ENCODE peak calls at places on chromosomes 1 and 21, in eight cellular contexts. H is RWPE2, T is IMR-90, M is MM.1S, Q is GM06990, F is astrocyte of the cerebellum, Z is brain microvascular endothelial cell, J is AG09309. B is an unnamed sample.

GRCh38 chr1:209988706-209989105 is 50.7 kb downstream of the SYT14 start:
- DNase-seq in H (no peak), T (no peak), M (no peak), Q (no peak), F (no peak), Z (no peak), J (no peak), B (peak)

GRCh38 chr1:61337981-61338848 is 255.9 kb downstream of the NFIA start:
- DNase-seq in H (peak), T (peak), M (no peak), Q (no peak), F (peak), Z (peak), J (peak), B (peak)

GRCh38 chr1:179706339-179706941 is 36.7 kb upstream of the FAM163A start:
- DNase-seq in H (no peak), T (peak), M (peak), Q (peak), F (peak), Z (peak), J (peak), B (peak)

GRCh38 chr1:229456016-229456415 is 22.1 kb upstream of the ACTA1 start:
- DNase-seq in H (no peak), T (no peak), M (no peak), Q (no peak), F (no peak), Z (no peak), J (no peak), B (peak)

GRCh38 chr1:109768700-109769325 is 5.1 kb upstream of the EPS8L3 start:
- DNase-seq in H (peak), T (no peak), M (no peak), Q (no peak), F (no peak), Z (no peak), J (no peak), B (no peak)

GRCh38 chr1:23634840-23635642 is 56.6 kb upstream of the RPL11 start:
- DNase-seq in H (no peak), T (peak), M (peak), Q (peak), F (peak), Z (peak), J (peak), B (peak)

GRCh38 chr1:94396356-94396755 is 21.8 kb upstream of the ABCD3 start:
- DNase-seq in H (no peak), T (no peak), M (no peak), Q (no peak), F (no peak), Z (no peak), J (no peak), B (no peak)

GRCh38 chr1:177287996-177288395 is 117.2 kb downstream of the BRINP2 start:
- DNase-seq in H (no peak), T (peak), M (no peak), Q (no peak), F (no peak), Z (no peak), J (no peak), B (no peak)

GRCh38 chr1:182574156-182574555 is 14.9 kb downstream of the RNASEL start:
- DNase-seq in H (no peak), T (no peak), M (no peak), Q (no peak), F (no peak), Z (no peak), J (no peak), B (no peak)

GRCh38 chr1:11653616-11654570 is at the start of gene FBXO2:
- DNase-seq in H (no peak), T (no peak), M (no peak), Q (no peak), F (no peak), Z (no peak), J (no peak), B (peak)

GRCh38 chr1:228152918-228153258 is 3.2 kb downstream of the GJC2 start:
- DNase-seq in H (peak), T (no peak), M (no peak), Q (no peak), F (no peak), Z (no peak), J (no peak), B (no peak)

GRCh38 chr1:53046930-53047329 is 15.1 kb upstream of the PODN start:
- DNase-seq in H (no peak), T (peak), M (no peak), Q (no peak), F (peak), Z (peak), J (no peak), B (no peak)

GRCh38 chr1:40383488-40384412 is 10.2 kb downstream of the SMAP2 start:
- DNase-seq in H (no peak), T (peak), M (no peak), Q (no peak), F (no peak), Z (no peak), J (no peak), B (peak)

GRCh38 chr1:85328713-85329376 is 52.4 kb upstream of the BCL10 start:
- DNase-seq in H (peak), T (peak), M (no peak), Q (no peak), F (peak), Z (peak), J (peak), B (peak)

DNA sequence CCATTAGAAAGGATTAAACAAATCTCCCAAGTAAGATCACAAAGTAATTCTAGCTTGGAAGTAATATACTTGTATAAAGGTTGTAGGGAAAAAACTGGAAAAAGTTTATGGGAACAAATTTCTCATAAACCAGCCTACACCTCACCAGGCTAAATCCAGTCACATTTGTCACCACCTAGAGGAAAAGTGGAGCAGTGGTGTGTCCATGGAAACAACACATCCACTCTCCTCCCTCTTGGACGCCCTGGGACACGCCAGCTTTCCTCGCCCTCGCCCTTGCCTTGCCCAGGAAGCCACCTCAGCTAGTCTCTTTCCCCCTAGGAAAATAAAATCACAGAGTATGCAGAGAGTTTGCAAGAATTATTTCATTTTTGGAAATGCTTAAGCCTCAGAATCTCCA is 2.2 kb downstream of the PALMD start:
- DNase-seq in H (no peak), T (no peak), M (no peak), Q (no peak), F (no peak), Z (no peak), J (no peak), B (peak)
- H3K4me3 ChIP-seq in H (no peak), T (no peak), M (no peak), Q (no peak), F (no peak), Z (no peak), J (no peak), B (peak)

GRCh38 chr1:26690576-26691031 is 5.2 kb upstream of the ARID1A start:
- DNase-seq in H (no peak), T (no peak), M (no peak), Q (no peak), F (no peak), Z (no peak), J (no peak), B (no peak)

GRCh38 chr1:26694185-26694572 is 1.6 kb upstream of the ARID1A start:
- DNase-seq in H (no peak), T (no peak), M (no peak), Q (no peak), F (no peak), Z (no peak), J (no peak), B (no peak)

GRCh38 chr1:26692793-26693490 is 2.9 kb upstream of the ARID1A start:
- DNase-seq in H (peak), T (peak), M (peak), Q (peak), F (peak), Z (peak), J (peak), B (peak)

GRCh38 chr1:26693557-26694184 is 2.1 kb upstream of the ARID1A start:
- DNase-seq in H (no peak), T (no peak), M (no peak), Q (no peak), F (no peak), Z (no peak), J (no peak), B (no peak)

GRCh38 chr1:26692211-26692792 is 3.5 kb upstream of the ARID1A start:
- DNase-seq in H (peak), T (peak), M (peak), Q (peak), F (peak), Z (peak), J (peak), B (peak)
- TF ChIP-seq CTCF in H (peak), T (peak), M (peak), Q (peak), F (peak), Z (peak), J (peak), B (peak)

GRCh38 chr1:241846862-241847539 is 1.0 kb upstream of the EXO1 start:
- DNase-seq in H (no peak), T (no peak), M (no peak), Q (no peak), F (no peak), Z (no peak), J (no peak), B (no peak)

GRCh38 chr1:241847796-241848668 is at the start of gene EXO1:
- DNase-seq in H (peak), T (peak), M (peak), Q (peak), F (peak), Z (peak), J (peak), B (peak)

GRCh38 chr1:241847540-241847795 is 536 bp upstream of the EXO1 start:
- DNase-seq in H (no peak), T (no peak), M (no peak), Q (no peak), F (no peak), Z (no peak), J (no peak), B (no peak)

GRCh38 chr1:241848680-241849344 is 808 bp downstream of the EXO1 start:
- DNase-seq in H (no peak), T (no peak), M (no peak), Q (no peak), F (no peak), Z (no peak), J (no peak), B (no peak)

DNA sequence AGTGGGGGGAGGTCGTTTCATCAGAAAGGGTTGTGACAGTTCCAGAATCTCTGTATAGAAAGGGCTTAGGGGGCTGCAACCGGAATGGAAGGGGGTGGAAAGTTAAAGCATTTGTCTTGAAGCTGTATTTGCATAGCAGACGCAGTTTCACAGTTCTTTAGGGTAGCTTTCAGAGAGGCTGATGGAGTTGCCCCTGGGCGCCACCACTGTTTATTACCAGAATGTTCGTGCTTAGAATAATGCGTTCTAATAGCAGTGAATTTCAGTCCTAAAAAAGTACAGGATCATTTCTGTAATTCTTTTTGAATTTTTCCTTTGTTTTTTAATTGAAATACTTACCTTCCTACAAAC is 1.3 kb downstream of the EXO1 start:
- DNase-seq in H (no peak), T (no peak), M (peak), Q (no peak), F (no peak), Z (no peak), J (no peak), B (no peak)
- H3K4me3 ChIP-seq in H (peak), T (peak), M (peak), Q (peak), F (peak), Z (peak), J (no peak), B (no peak)

GRCh38 chr21:33892853-33893252 is 22.8 kb downstream of the ATP5PO start:
- DNase-seq in H (no peak), T (no peak), M (no peak), Q (no peak), F (no peak), Z (no peak), J (no peak), B (no peak)
- TF ChIP-seq CTCF in H (peak), T (no peak), M (no peak), Q (no peak), F (no peak), Z (peak), J (no peak), B (no peak)

GRCh38 chr1:34874581-34874980 is 15.0 kb upstream of the SMIM12 start:
- DNase-seq in H (no peak), T (no peak), M (no peak), Q (no peak), F (no peak), Z (no peak), J (no peak), B (no peak)
- H3K4me3 ChIP-seq in H (no peak), T (no peak), M (no peak), Q (no peak), F (no peak), Z (no peak), J (no peak), B (no peak)

DNA sequence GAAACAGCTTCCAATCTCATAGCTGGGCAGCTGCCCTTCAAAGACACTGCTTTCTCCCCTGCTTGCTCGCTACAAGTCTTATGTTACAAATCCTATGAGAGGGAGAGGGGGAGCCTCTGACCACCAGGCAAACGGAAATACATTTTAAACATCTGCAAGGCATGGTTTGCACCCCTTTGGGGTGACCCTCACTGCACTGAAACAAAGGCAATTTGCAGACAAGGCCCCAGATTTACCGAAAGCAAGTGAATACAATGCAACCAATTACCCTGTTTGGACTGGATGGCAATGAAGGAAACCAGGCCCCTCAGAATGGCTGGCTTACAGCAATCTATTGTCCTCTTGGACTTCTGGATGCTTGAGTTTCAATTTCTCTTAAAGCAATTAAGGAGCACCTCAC is 11.8 kb upstream of the ATP13A2 start:
- DNase-seq in H (no peak), T (no peak), M (no peak), Q (no peak), F (no peak), Z (no peak), J (no peak), B (no peak)
- TF ChIP-seq CTCF in H (no peak), T (no peak), M (no peak), Q (no peak), F (no peak), Z (no peak), J (no peak), B (no peak)

GRCh38 chr1:169110265-169110664 is 3.8 kb downstream of the ATP1B1 start:
- DNase-seq in H (no peak), T (no peak), M (no peak), Q (no peak), F (no peak), Z (no peak), J (no peak), B (no peak)
- H3K4me3 ChIP-seq in H (no peak), T (no peak), M (no peak), Q (peak), F (peak), Z (peak), J (no peak), B (peak)

DNA sequence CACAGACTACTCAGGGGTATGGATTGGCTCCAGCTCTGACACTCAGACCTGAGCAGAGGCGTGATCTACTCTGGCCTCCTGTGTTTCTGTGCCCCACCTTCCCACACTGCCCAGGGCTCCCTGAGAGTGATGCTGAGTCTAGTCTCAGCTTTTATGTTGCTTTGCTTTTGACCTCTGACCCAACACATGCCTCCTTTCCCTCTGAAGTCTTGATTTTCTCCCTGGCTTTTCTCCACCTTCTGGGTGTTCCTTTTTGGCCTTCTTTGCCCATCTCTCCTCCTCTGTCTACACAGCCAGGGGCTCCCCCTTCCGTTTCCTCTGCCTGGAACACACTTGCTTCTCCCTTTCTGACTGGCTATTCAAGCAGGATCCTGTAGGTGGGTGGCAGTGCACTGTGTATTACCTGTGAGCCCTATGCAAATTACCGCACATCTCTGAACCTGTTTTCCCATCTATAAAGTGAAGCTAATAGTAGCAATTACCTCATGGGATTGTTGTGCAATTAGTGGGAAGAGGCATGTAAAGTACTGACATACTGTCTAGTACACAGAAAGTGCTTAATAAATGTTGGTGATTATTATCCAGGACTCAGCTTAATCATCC is 13.7 kb upstream of the MEX3A start:
- DNase-seq in H (no peak), T (no peak), M (no peak), Q (no peak), F (no peak), Z (no peak), J (no peak), B (peak)
- TF ChIP-seq CTCF in H (no peak), T (no peak), M (no peak), Q (no peak), F (no peak), Z (no peak), J (no peak), B (no peak)

GRCh38 chr1:9242338-9242969 is 7.9 kb downstream of the H6PD start:
- DNase-seq in H (no peak), T (no peak), M (no peak), Q (no peak), F (no peak), Z (no peak), J (no peak), B (no peak)
- H3K4me3 ChIP-seq in H (no peak), T (no peak), M (no peak), Q (no peak), F (no peak), Z (no peak), J (no peak), B (no peak)

GRCh38 chr1:117512728-117513321 is 93.0 kb upstream of the TENT5C start:
- DNase-seq in H (no peak), T (peak), M (peak), Q (no peak), F (peak), Z (no peak), J (no peak), B (peak)
- TF ChIP-seq CTCF in H (peak), T (peak), M (peak), Q (peak), F (peak), Z (peak), J (peak), B (peak)